ENCODE peak calls at places on chromosome 11, in four cellular contexts. One of them, this sample, is unnamed.

GRCh38 chr11:60122414-60123036 is 34.1 kb downstream of the MS4A2 start:
- DNase-seq in foreskin fibroblast: no peak
- DNase-seq in kidney: no peak
- DNase-seq in PC-9: no peak
- DNase-seq in this sample: no peak

GRCh38 chr11:3077174-3077839 is 20.1 kb upstream of the CARS1 start:
- DNase-seq in kidney: peak; percentile 41
- DNase-seq in PC-9: no peak
- DNase-seq in foreskin fibroblast: no peak
- DNase-seq in this sample: no peak

GRCh38 chr11:6646631-6647281 is 8.9 kb downstream of the DCHS1 start:
- DNase-seq in PC-9: no peak
- DNase-seq in foreskin fibroblast: peak; percentile 87
- DNase-seq in kidney: peak; percentile 76
- DNase-seq in this sample: peak; percentile 54

GRCh38 chr11:123152951-123153350 is 42.1 kb downstream of the CLMP start:
- DNase-seq in kidney: no peak
- DNase-seq in PC-9: no peak
- DNase-seq in foreskin fibroblast: no peak
- DNase-seq in this sample: no peak

GRCh38 chr11:2428322-2428795 is 16.0 kb downstream of the TRPM5 start:
- DNase-seq in PC-9: no peak
- DNase-seq in foreskin fibroblast: peak; percentile 62
- DNase-seq in kidney: peak; percentile 87
- DNase-seq in this sample: peak; percentile 61

GRCh38 chr11:121670792-121671275 is 218.1 kb upstream of the SORL1-AS1 start:
- DNase-seq in foreskin fibroblast: no peak
- DNase-seq in kidney: no peak
- DNase-seq in PC-9: no peak
- DNase-seq in this sample: no peak

GRCh38 chr11:61688368-61689163 is 8.4 kb downstream of the DAGLA start:
- DNase-seq in foreskin fibroblast: peak; percentile 83
- DNase-seq in kidney: peak; percentile 72
- DNase-seq in PC-9: no peak
- DNase-seq in this sample: peak; percentile 49

GRCh38 chr11:93908689-93909088 is 58.3 kb upstream of the VSTM5 start:
- DNase-seq in kidney: no peak
- DNase-seq in PC-9: peak; percentile 81
- DNase-seq in foreskin fibroblast: peak; percentile 87
- DNase-seq in this sample: peak; percentile 60

GRCh38 chr11:73409431-73409830 is 33.2 kb downstream of the RELT start:
- DNase-seq in foreskin fibroblast: no peak
- DNase-seq in kidney: no peak
- DNase-seq in PC-9: no peak
- DNase-seq in this sample: no peak

GRCh38 chr11:64146036-64146943 is 19.6 kb downstream of the MACROD1 start:
- DNase-seq in PC-9: no peak
- DNase-seq in kidney: no peak
- DNase-seq in foreskin fibroblast: peak; percentile 65
- DNase-seq in this sample: peak; percentile 37

GRCh38 chr11:108592591-108593213 is 866 bp downstream of the EXPH5 start:
- DNase-seq in kidney: peak; percentile 82
- DNase-seq in PC-9: no peak
- DNase-seq in foreskin fibroblast: peak; percentile 45
- DNase-seq in this sample: no peak

GRCh38 chr11:31397239-31397834 is 27.7 kb downstream of the DNAJC24 start:
- DNase-seq in foreskin fibroblast: peak; percentile 41
- DNase-seq in kidney: no peak
- DNase-seq in PC-9: peak; percentile 42
- DNase-seq in this sample: peak; percentile 48

GRCh38 chr11:47905358-47906059 is 57.4 kb upstream of the NUP160 start:
- DNase-seq in kidney: peak; percentile 56
- DNase-seq in PC-9: peak; percentile 91
- DNase-seq in foreskin fibroblast: peak; percentile 25
- DNase-seq in this sample: peak; percentile 85

GRCh38 chr11:116962108-116962507 is 124.7 kb upstream of the APOA1 start:
- DNase-seq in PC-9: peak; percentile 11
- DNase-seq in foreskin fibroblast: peak; percentile 68
- DNase-seq in kidney: no peak
- DNase-seq in this sample: no peak

GRCh38 chr11:64101461-64101860 is 64.5 kb downstream of the MACROD1 start:
- DNase-seq in kidney: no peak
- DNase-seq in foreskin fibroblast: peak; percentile 56
- DNase-seq in PC-9: no peak
- DNase-seq in this sample: no peak

DNA sequence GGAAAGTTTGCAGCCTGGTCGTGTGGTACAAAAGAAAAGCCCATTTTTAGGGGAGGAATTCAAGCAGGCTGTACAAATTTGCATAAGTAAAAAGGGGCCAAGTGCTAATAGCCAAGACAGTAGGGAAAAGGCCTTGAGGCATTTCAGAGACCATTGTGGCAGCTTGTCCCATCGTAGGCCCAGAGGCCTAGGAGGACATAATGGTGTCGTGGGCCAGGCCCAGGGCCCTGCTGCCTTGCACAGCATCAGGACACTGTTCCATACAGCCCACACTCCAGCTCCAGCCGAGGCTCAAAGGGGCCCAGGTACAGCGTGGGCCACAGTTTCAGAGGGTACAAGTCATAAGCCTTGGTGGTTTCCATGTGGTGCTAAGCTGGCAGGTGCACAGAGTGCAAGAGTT is 106.9 kb downstream of the GRIK4 start:
- DNase-seq in kidney: no peak
- DNase-seq in foreskin fibroblast: no peak
- DNase-seq in PC-9: no peak
- DNase-seq in this sample: no peak
- H3K4me3 ChIP-seq in kidney: no peak overlapping the region
- H3K4me3 ChIP-seq in foreskin fibroblast: no peak overlapping the region
- H3K4me3 ChIP-seq in PC-9: no peak overlapping the region
- H3K4me3 ChIP-seq in this sample: no peak overlapping the region

GRCh38 chr11:11618973-11619435 is 2.8 kb downstream of the GALNT18 start:
- DNase-seq in PC-9: no peak
- DNase-seq in kidney: no peak
- DNase-seq in foreskin fibroblast: no peak
- DNase-seq in this sample: no peak
- TF ChIP-seq CTCF in PC-9: no peak
- TF ChIP-seq CTCF in kidney: peak; percentile 8
- TF ChIP-seq CTCF in foreskin fibroblast: no peak
- TF ChIP-seq CTCF in this sample: no peak

DNA sequence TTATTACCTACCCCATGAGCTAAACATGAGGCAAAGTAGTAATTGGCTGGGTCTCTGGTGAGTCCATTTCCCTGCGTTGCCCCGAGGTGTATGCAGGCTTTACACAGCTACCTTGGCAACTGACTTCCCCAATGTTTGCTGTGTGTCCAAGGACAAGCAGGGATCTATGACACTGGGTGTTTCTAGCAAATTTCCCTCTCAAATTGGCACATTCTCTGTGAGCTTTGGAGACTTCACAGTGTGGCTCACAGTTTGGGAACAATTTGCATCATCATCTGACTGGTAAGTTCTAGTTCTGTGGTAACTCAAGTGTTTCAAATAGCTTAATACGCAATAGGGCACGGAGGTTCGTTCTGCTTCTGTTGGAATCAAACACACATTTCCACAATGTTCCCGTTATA is 12.5 kb downstream of the NNMT start:
- DNase-seq in PC-9: no peak
- DNase-seq in foreskin fibroblast: peak; percentile 81
- DNase-seq in kidney: no peak
- DNase-seq in this sample: peak; percentile 84
- H3K4me3 ChIP-seq in PC-9: no peak overlapping the region
- H3K4me3 ChIP-seq in foreskin fibroblast: no peak overlapping the region
- H3K4me3 ChIP-seq in kidney: no peak overlapping the region
- H3K4me3 ChIP-seq in this sample: no peak overlapping the region

GRCh38 chr11:18013790-18014507 is 1.1 kb upstream of the SERGEF start:
- DNase-seq in foreskin fibroblast: peak; percentile 37
- DNase-seq in PC-9: no peak
- DNase-seq in kidney: peak; percentile 57
- DNase-seq in this sample: no peak

GRCh38 chr11:18012906-18013781 is at the start of gene SERGEF:
- DNase-seq in PC-9: peak; percentile 83
- DNase-seq in foreskin fibroblast: peak; percentile 96
- DNase-seq in kidney: peak; percentile 98
- DNase-seq in this sample: peak; percentile 91

GRCh38 chr11:18016789-18017188 is 3.9 kb upstream of the SERGEF start:
- DNase-seq in PC-9: no peak
- DNase-seq in foreskin fibroblast: no peak
- DNase-seq in kidney: no peak
- DNase-seq in this sample: no peak

GRCh38 chr11:18012314-18012905 is 437 bp downstream of the SERGEF start:
- DNase-seq in PC-9: no peak
- DNase-seq in kidney: no peak
- DNase-seq in foreskin fibroblast: peak; percentile 43
- DNase-seq in this sample: peak; percentile 22

DNA sequence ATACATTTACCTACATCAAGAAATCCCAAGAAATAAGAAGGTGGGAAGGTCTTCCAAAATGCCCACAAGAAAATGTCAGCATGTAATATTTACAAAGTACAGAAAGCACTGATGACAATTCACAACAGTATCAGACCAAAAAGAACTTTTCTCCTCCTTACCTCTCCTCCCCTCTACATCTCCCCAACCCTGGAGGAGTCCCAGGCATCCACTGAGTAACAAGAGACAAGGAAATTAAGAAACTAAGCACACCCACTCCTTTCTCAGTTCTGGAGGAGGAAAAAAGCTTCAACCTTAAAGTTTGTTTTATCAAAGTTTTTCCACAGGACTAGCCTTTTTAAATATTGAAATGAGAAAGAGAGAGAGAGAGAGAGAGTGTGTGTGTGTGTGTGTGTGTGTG is 2.0 kb upstream of the SERGEF start:
- DNase-seq in kidney: no peak
- DNase-seq in foreskin fibroblast: no peak
- DNase-seq in PC-9: no peak
- DNase-seq in this sample: no peak
- TF ChIP-seq CTCF in kidney: no peak
- TF ChIP-seq CTCF in foreskin fibroblast: no peak
- TF ChIP-seq CTCF in PC-9: no peak
- TF ChIP-seq CTCF in this sample: no peak

DNA sequence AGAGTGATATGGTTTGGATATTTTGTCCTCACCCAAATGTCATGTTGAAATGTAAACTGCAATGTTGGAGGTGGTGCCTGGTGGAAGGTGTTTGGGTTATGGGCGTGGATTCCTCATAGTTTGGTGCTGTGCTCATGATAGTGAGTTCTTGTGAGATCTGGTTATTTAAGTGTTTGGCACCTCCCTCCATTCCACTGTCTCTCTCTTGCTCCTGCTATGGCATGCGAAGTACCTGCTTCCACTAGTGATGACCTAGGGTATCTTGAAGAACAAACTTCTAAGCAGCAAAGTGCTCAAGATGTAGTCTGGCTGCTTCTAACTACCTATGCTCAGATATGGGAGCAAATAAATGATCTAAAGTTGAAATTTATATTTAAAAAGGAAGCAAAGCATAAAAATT is 55.9 kb upstream of the TSPAN18 start:
- DNase-seq in foreskin fibroblast: no peak
- DNase-seq in PC-9: no peak
- DNase-seq in kidney: no peak
- DNase-seq in this sample: no peak
- H3K4me3 ChIP-seq in foreskin fibroblast: no peak overlapping the region
- H3K4me3 ChIP-seq in PC-9: no peak overlapping the region
- H3K4me3 ChIP-seq in kidney: no peak overlapping the region
- H3K4me3 ChIP-seq in this sample: no peak overlapping the region

GRCh38 chr11:46363031-46363407 is 15.8 kb downstream of the DGKZ start:
- DNase-seq in foreskin fibroblast: peak; percentile 63
- DNase-seq in kidney: peak; percentile 88
- DNase-seq in PC-9: peak; percentile 89
- DNase-seq in this sample: peak; percentile 87

GRCh38 chr11:46364056-46364455 is 16.8 kb downstream of the DGKZ start:
- DNase-seq in kidney: no peak
- DNase-seq in PC-9: no peak
- DNase-seq in foreskin fibroblast: no peak
- DNase-seq in this sample: no peak

GRCh38 chr11:46362146-46363030 is 15.1 kb downstream of the DGKZ start:
- DNase-seq in kidney: peak; percentile 71
- DNase-seq in PC-9: no peak
- DNase-seq in foreskin fibroblast: no peak
- DNase-seq in this sample: no peak

GRCh38 chr11:46364791-46365190 is 16.7 kb upstream of the MDK start:
- DNase-seq in PC-9: no peak
- DNase-seq in kidney: peak; percentile 75
- DNase-seq in foreskin fibroblast: no peak
- DNase-seq in this sample: no peak

DNA sequence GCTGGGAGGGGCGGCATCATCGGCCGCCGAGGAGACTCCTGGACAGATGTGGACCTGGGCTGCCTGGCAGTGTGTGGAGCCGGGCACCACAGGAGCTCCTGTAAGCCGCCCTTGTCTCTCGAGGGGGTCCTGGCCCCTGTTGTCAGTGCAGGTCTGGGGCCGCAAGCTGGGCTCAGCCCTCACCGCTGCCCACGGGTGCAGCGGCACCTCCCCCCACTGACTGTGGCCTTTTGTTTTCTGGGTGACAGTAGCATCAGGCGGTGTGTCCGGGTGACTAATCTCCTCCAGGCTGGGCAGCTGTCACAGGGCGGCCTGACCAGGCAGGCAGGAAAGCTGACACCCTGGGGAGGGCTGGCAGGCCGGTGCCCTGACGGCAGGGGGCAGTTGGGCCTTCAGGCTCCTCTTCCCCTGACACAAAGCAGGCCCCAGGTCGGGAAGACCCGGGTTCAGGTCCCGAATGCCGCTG is 16.2 kb downstream of the DGKZ start:
- DNase-seq in foreskin fibroblast: peak; percentile 77
- DNase-seq in PC-9: peak; percentile 89
- DNase-seq in kidney: peak; percentile 77
- DNase-seq in this sample: no peak
- TF ChIP-seq CTCF in foreskin fibroblast: no peak
- TF ChIP-seq CTCF in PC-9: peak; percentile 71
- TF ChIP-seq CTCF in kidney: no peak
- TF ChIP-seq CTCF in this sample: peak; percentile 22

This sample was measured in cardiac fibroblast.